ENCODE peak calls at places on chromosomes 1 and 21, in nine cellular contexts. One of them, this sample, is unnamed.

GRCh38 chr1:180841460-180841859 is 71.2 kb upstream of the KIAA1614 start:
- DNase-seq in fibroblast of the aortic adventitia: no peak
- DNase-seq in SW480: no peak
- DNase-seq in C1 segment of cervical spinal cord: no peak
- DNase-seq in BE2C: no peak
- DNase-seq in T-helper 9 cell: no peak
- DNase-seq in T-helper 1 cell: no peak
- DNase-seq in RKO: no peak
- DNase-seq in NCI-H146: peak
- DNase-seq in this sample: no peak

GRCh38 chr1:160776178-160776577 is 19.8 kb upstream of the LY9 start:
- DNase-seq in C1 segment of cervical spinal cord: no peak
- DNase-seq in fibroblast of the aortic adventitia: no peak
- DNase-seq in BE2C: no peak
- DNase-seq in T-helper 9 cell: no peak
- DNase-seq in SW480: no peak
- DNase-seq in T-helper 1 cell: no peak
- DNase-seq in NCI-H146: no peak
- DNase-seq in RKO: no peak
- DNase-seq in this sample: no peak

GRCh38 chr1:156420209-156421061 is 51.4 kb downstream of the RHBG start:
- DNase-seq in NCI-H146: no peak
- DNase-seq in fibroblast of the aortic adventitia: no peak
- DNase-seq in T-helper 9 cell: peak
- DNase-seq in SW480: no peak
- DNase-seq in RKO: no peak
- DNase-seq in BE2C: no peak
- DNase-seq in T-helper 1 cell: peak
- DNase-seq in C1 segment of cervical spinal cord: no peak
- DNase-seq in this sample: no peak

GRCh38 chr1:57142999-57143398 is 177.2 kb upstream of the C8B start:
- DNase-seq in RKO: no peak
- DNase-seq in T-helper 1 cell: no peak
- DNase-seq in SW480: no peak
- DNase-seq in fibroblast of the aortic adventitia: no peak
- DNase-seq in NCI-H146: no peak
- DNase-seq in C1 segment of cervical spinal cord: no peak
- DNase-seq in T-helper 9 cell: no peak
- DNase-seq in BE2C: no peak
- DNase-seq in this sample: no peak

GRCh38 chr1:86429830-86430229 is 5.9 kb downstream of the CLCA2 start:
- DNase-seq in RKO: peak
- DNase-seq in NCI-H146: no peak
- DNase-seq in fibroblast of the aortic adventitia: peak
- DNase-seq in SW480: no peak
- DNase-seq in BE2C: no peak
- DNase-seq in T-helper 9 cell: no peak
- DNase-seq in C1 segment of cervical spinal cord: no peak
- DNase-seq in T-helper 1 cell: no peak
- DNase-seq in this sample: peak

GRCh38 chr1:208513799-208514198 is 269.6 kb upstream of the PLXNA2 start:
- DNase-seq in BE2C: no peak
- DNase-seq in T-helper 9 cell: no peak
- DNase-seq in T-helper 1 cell: no peak
- DNase-seq in RKO: no peak
- DNase-seq in SW480: no peak
- DNase-seq in NCI-H146: no peak
- DNase-seq in fibroblast of the aortic adventitia: no peak
- DNase-seq in C1 segment of cervical spinal cord: no peak
- DNase-seq in this sample: no peak

GRCh38 chr1:86757272-86757984 is 53.1 kb downstream of the SH3GLB1 start:
- DNase-seq in NCI-H146: no peak
- DNase-seq in fibroblast of the aortic adventitia: peak
- DNase-seq in T-helper 1 cell: no peak
- DNase-seq in C1 segment of cervical spinal cord: peak
- DNase-seq in RKO: no peak
- DNase-seq in SW480: no peak
- DNase-seq in BE2C: no peak
- DNase-seq in T-helper 9 cell: no peak
- DNase-seq in this sample: no peak

GRCh38 chr1:201295861-201296260 is 12.6 kb downstream of the PKP1 start:
- DNase-seq in BE2C: no peak
- DNase-seq in SW480: peak
- DNase-seq in RKO: no peak
- DNase-seq in T-helper 9 cell: no peak
- DNase-seq in fibroblast of the aortic adventitia: peak
- DNase-seq in C1 segment of cervical spinal cord: no peak
- DNase-seq in NCI-H146: no peak
- DNase-seq in T-helper 1 cell: no peak
- DNase-seq in this sample: no peak

GRCh38 chr21:38989745-38990423 is 184.2 kb downstream of the ETS2 start:
- DNase-seq in NCI-H146: peak
- DNase-seq in T-helper 9 cell: no peak
- DNase-seq in T-helper 1 cell: no peak
- DNase-seq in C1 segment of cervical spinal cord: no peak
- DNase-seq in SW480: peak
- DNase-seq in RKO: no peak
- DNase-seq in BE2C: peak
- DNase-seq in fibroblast of the aortic adventitia: peak
- DNase-seq in this sample: no peak

GRCh38 chr1:84756455-84757082 is 66.3 kb upstream of the SSX2IP start:
- DNase-seq in SW480: no peak
- DNase-seq in C1 segment of cervical spinal cord: no peak
- DNase-seq in T-helper 9 cell: no peak
- DNase-seq in BE2C: no peak
- DNase-seq in NCI-H146: no peak
- DNase-seq in fibroblast of the aortic adventitia: no peak
- DNase-seq in RKO: peak
- DNase-seq in T-helper 1 cell: no peak
- DNase-seq in this sample: no peak

GRCh38 chr1:50604580-50604979 is 181.3 kb upstream of the DMRTA2 start:
- DNase-seq in NCI-H146: peak
- DNase-seq in T-helper 9 cell: no peak
- DNase-seq in RKO: no peak
- DNase-seq in C1 segment of cervical spinal cord: no peak
- DNase-seq in fibroblast of the aortic adventitia: no peak
- DNase-seq in BE2C: no peak
- DNase-seq in T-helper 1 cell: no peak
- DNase-seq in SW480: no peak
- DNase-seq in this sample: no peak

GRCh38 chr21:45294509-45295291 is 7.0 kb upstream of the POFUT2 start:
- DNase-seq in RKO: no peak
- DNase-seq in fibroblast of the aortic adventitia: peak
- DNase-seq in T-helper 9 cell: no peak
- DNase-seq in BE2C: peak
- DNase-seq in NCI-H146: no peak
- DNase-seq in C1 segment of cervical spinal cord: no peak
- DNase-seq in T-helper 1 cell: no peak
- DNase-seq in SW480: no peak
- DNase-seq in this sample: peak

GRCh38 chr1:174999926-175000696 is at the start of gene CACYBP:
- DNase-seq in RKO: peak
- DNase-seq in T-helper 9 cell: no peak
- DNase-seq in NCI-H146: peak
- DNase-seq in fibroblast of the aortic adventitia: peak
- DNase-seq in BE2C: no peak
- DNase-seq in SW480: peak
- DNase-seq in C1 segment of cervical spinal cord: no peak
- DNase-seq in T-helper 1 cell: peak
- DNase-seq in this sample: peak

GRCh38 chr1:169570172-169570574 is 16.1 kb downstream of the F5 start:
- DNase-seq in T-helper 1 cell: no peak
- DNase-seq in fibroblast of the aortic adventitia: no peak
- DNase-seq in T-helper 9 cell: no peak
- DNase-seq in BE2C: no peak
- DNase-seq in C1 segment of cervical spinal cord: no peak
- DNase-seq in RKO: no peak
- DNase-seq in SW480: peak
- DNase-seq in NCI-H146: peak
- DNase-seq in this sample: no peak

GRCh38 chr1:36134805-36135339 is 9.8 kb upstream of the COL8A2 start:
- DNase-seq in NCI-H146: peak
- DNase-seq in SW480: peak
- DNase-seq in T-helper 1 cell: no peak
- DNase-seq in C1 segment of cervical spinal cord: no peak
- DNase-seq in RKO: peak
- DNase-seq in BE2C: peak
- DNase-seq in fibroblast of the aortic adventitia: peak
- DNase-seq in T-helper 9 cell: no peak
- DNase-seq in this sample: no peak

GRCh38 chr1:92653605-92654381 is 131.1 kb downstream of the EVI5 start:
- DNase-seq in BE2C: no peak
- DNase-seq in T-helper 1 cell: no peak
- DNase-seq in T-helper 9 cell: no peak
- DNase-seq in NCI-H146: no peak
- DNase-seq in SW480: no peak
- DNase-seq in fibroblast of the aortic adventitia: no peak
- DNase-seq in RKO: no peak
- DNase-seq in C1 segment of cervical spinal cord: no peak
- DNase-seq in this sample: no peak

GRCh38 chr1:171141336-171142051 is 43.6 kb upstream of the FMO2 start:
- DNase-seq in RKO: no peak
- DNase-seq in fibroblast of the aortic adventitia: peak
- DNase-seq in NCI-H146: no peak
- DNase-seq in T-helper 1 cell: no peak
- DNase-seq in C1 segment of cervical spinal cord: no peak
- DNase-seq in T-helper 9 cell: no peak
- DNase-seq in BE2C: no peak
- DNase-seq in SW480: no peak
- DNase-seq in this sample: no peak

GRCh38 chr1:31831397-31832378 is 15.9 kb upstream of the SPOCD1 start:
- DNase-seq in fibroblast of the aortic adventitia: peak
- DNase-seq in NCI-H146: no peak
- DNase-seq in BE2C: no peak
- DNase-seq in T-helper 1 cell: no peak
- DNase-seq in SW480: no peak
- DNase-seq in C1 segment of cervical spinal cord: no peak
- DNase-seq in RKO: peak
- DNase-seq in T-helper 9 cell: no peak
- DNase-seq in this sample: no peak

GRCh38 chr1:86846166-86846647 is 67.7 kb downstream of the SELENOF start:
- DNase-seq in NCI-H146: no peak
- DNase-seq in T-helper 1 cell: no peak
- DNase-seq in fibroblast of the aortic adventitia: peak
- DNase-seq in BE2C: no peak
- DNase-seq in SW480: no peak
- DNase-seq in C1 segment of cervical spinal cord: no peak
- DNase-seq in T-helper 9 cell: no peak
- DNase-seq in RKO: peak
- DNase-seq in this sample: no peak

GRCh38 chr1:161068306-161069200 is 1.1 kb downstream of the ARHGAP30 start:
- DNase-seq in BE2C: no peak
- DNase-seq in T-helper 9 cell: peak
- DNase-seq in RKO: no peak
- DNase-seq in NCI-H146: no peak
- DNase-seq in SW480: no peak
- DNase-seq in C1 segment of cervical spinal cord: peak
- DNase-seq in T-helper 1 cell: peak
- DNase-seq in fibroblast of the aortic adventitia: no peak
- DNase-seq in this sample: no peak

GRCh38 chr1:204947338-204947737 is 76.7 kb downstream of the NFASC start:
- DNase-seq in SW480: no peak
- DNase-seq in NCI-H146: no peak
- DNase-seq in T-helper 1 cell: no peak
- DNase-seq in C1 segment of cervical spinal cord: no peak
- DNase-seq in fibroblast of the aortic adventitia: no peak
- DNase-seq in RKO: no peak
- DNase-seq in T-helper 9 cell: no peak
- DNase-seq in BE2C: no peak
- DNase-seq in this sample: no peak

GRCh38 chr1:74772945-74773344 is 40.0 kb downstream of the TYW3 start:
- DNase-seq in BE2C: no peak
- DNase-seq in RKO: no peak
- DNase-seq in T-helper 9 cell: no peak
- DNase-seq in T-helper 1 cell: no peak
- DNase-seq in fibroblast of the aortic adventitia: peak
- DNase-seq in NCI-H146: no peak
- DNase-seq in C1 segment of cervical spinal cord: no peak
- DNase-seq in SW480: no peak
- DNase-seq in this sample: no peak

GRCh38 chr1:231973840-231974239 is 347.2 kb downstream of the DISC1 start:
- DNase-seq in T-helper 1 cell: no peak
- DNase-seq in NCI-H146: no peak
- DNase-seq in RKO: no peak
- DNase-seq in T-helper 9 cell: no peak
- DNase-seq in fibroblast of the aortic adventitia: no peak
- DNase-seq in C1 segment of cervical spinal cord: no peak
- DNase-seq in BE2C: no peak
- DNase-seq in SW480: no peak
- DNase-seq in this sample: no peak

GRCh38 chr1:208479435-208479834 is 235.3 kb upstream of the PLXNA2 start:
- DNase-seq in T-helper 9 cell: no peak
- DNase-seq in fibroblast of the aortic adventitia: no peak
- DNase-seq in BE2C: no peak
- DNase-seq in NCI-H146: peak
- DNase-seq in SW480: no peak
- DNase-seq in T-helper 1 cell: no peak
- DNase-seq in C1 segment of cervical spinal cord: no peak
- DNase-seq in RKO: no peak
- DNase-seq in this sample: no peak

GRCh38 chr21:45246014-45246413 is 41.7 kb downstream of the POFUT2 start:
- DNase-seq in RKO: no peak
- DNase-seq in C1 segment of cervical spinal cord: no peak
- DNase-seq in SW480: no peak
- DNase-seq in BE2C: no peak
- DNase-seq in NCI-H146: no peak
- DNase-seq in T-helper 1 cell: no peak
- DNase-seq in T-helper 9 cell: no peak
- DNase-seq in fibroblast of the aortic adventitia: no peak
- DNase-seq in this sample: no peak

GRCh38 chr1:40221977-40222772 is 25.6 kb upstream of the TMCO2 start:
- DNase-seq in T-helper 1 cell: no peak
- DNase-seq in C1 segment of cervical spinal cord: no peak
- DNase-seq in NCI-H146: no peak
- DNase-seq in BE2C: no peak
- DNase-seq in SW480: no peak
- DNase-seq in fibroblast of the aortic adventitia: no peak
- DNase-seq in T-helper 9 cell: no peak
- DNase-seq in RKO: no peak
- DNase-seq in this sample: no peak

GRCh38 chr1:8259498-8260290 is 58.2 kb upstream of the SLC45A1 start:
- DNase-seq in BE2C: no peak
- DNase-seq in C1 segment of cervical spinal cord: no peak
- DNase-seq in NCI-H146: no peak
- DNase-seq in T-helper 1 cell: no peak
- DNase-seq in SW480: no peak
- DNase-seq in T-helper 9 cell: no peak
- DNase-seq in RKO: no peak
- DNase-seq in fibroblast of the aortic adventitia: peak
- DNase-seq in this sample: peak

GRCh38 chr1:76267631-76268030 is 193.1 kb downstream of the ST6GALNAC3 start:
- DNase-seq in BE2C: no peak
- DNase-seq in fibroblast of the aortic adventitia: no peak
- DNase-seq in SW480: no peak
- DNase-seq in NCI-H146: no peak
- DNase-seq in C1 segment of cervical spinal cord: no peak
- DNase-seq in T-helper 9 cell: no peak
- DNase-seq in T-helper 1 cell: no peak
- DNase-seq in RKO: no peak
- DNase-seq in this sample: no peak

GRCh38 chr1:22039594-22040347 is 12.7 kb upstream of the CDC42 start:
- DNase-seq in T-helper 9 cell: peak
- DNase-seq in BE2C: no peak
- DNase-seq in C1 segment of cervical spinal cord: no peak
- DNase-seq in RKO: no peak
- DNase-seq in T-helper 1 cell: peak
- DNase-seq in fibroblast of the aortic adventitia: peak
- DNase-seq in SW480: peak
- DNase-seq in NCI-H146: peak
- DNase-seq in this sample: peak

GRCh38 chr21:41678016-41678935 is 88.6 kb downstream of the RIPK4 start:
- DNase-seq in fibroblast of the aortic adventitia: no peak
- DNase-seq in NCI-H146: peak
- DNase-seq in BE2C: no peak
- DNase-seq in RKO: no peak
- DNase-seq in SW480: peak
- DNase-seq in T-helper 1 cell: no peak
- DNase-seq in T-helper 9 cell: no peak
- DNase-seq in C1 segment of cervical spinal cord: no peak
- DNase-seq in this sample: no peak

GRCh38 chr1:67535474-67535873 is 105.3 kb upstream of the SERBP1 start:
- DNase-seq in SW480: peak
- DNase-seq in NCI-H146: peak
- DNase-seq in T-helper 1 cell: no peak
- DNase-seq in RKO: peak
- DNase-seq in fibroblast of the aortic adventitia: peak
- DNase-seq in T-helper 9 cell: peak
- DNase-seq in BE2C: peak
- DNase-seq in C1 segment of cervical spinal cord: peak
- DNase-seq in this sample: peak

This sample was measured in pancreas.